ENCODE peak calls at places on chromosomes 16 and 17, in five cellular contexts. O is transverse colon, M is GM12878, N is suprapubic skin, P is upper lobe of left lung. B is an unnamed sample.

GRCh38 chr17:44386182-44386525 is 3.3 kb downstream of the ITGA2B start:
- DNase-seq in N (no peak), M (no peak), P (no peak), O (no peak), B (no peak)

GRCh38 chr16:21263640-21264211 is 14.4 kb downstream of the CRYM start:
- DNase-seq in M (peak), O (peak), N (no peak), P (no peak), B (no peak)

GRCh38 chr16:84514874-84515835 is 10.7 kb upstream of the MEAK7 start:
- DNase-seq in M (peak), P (peak), N (no peak), O (peak), B (no peak)

GRCh38 chr16:84663433-84664101 is 15.3 kb downstream of the KLHL36 start:
- DNase-seq in M (peak), P (no peak), O (no peak), N (no peak), B (no peak)

GRCh38 chr16:19437280-19437679 is 19.6 kb downstream of the TMC5 start:
- DNase-seq in N (no peak), O (no peak), M (no peak), P (no peak), B (no peak)

GRCh38 chr16:9845661-9846361 is 336.4 kb downstream of the GRIN2A start:
- DNase-seq in O (no peak), P (no peak), M (no peak), N (no peak), B (no peak)

GRCh38 chr17:61595418-61595817 is 4.4 kb upstream of the NACA2 start:
- DNase-seq in P (no peak), N (no peak), O (no peak), M (no peak), B (no peak)

GRCh38 chr16:57091200-57091989 is 988 bp upstream of the CPNE2 start:
- DNase-seq in M (no peak), N (no peak), O (peak), P (peak), B (peak)

GRCh38 chr17:80082403-80083135 is 18.8 kb upstream of the GAA start:
- DNase-seq in P (peak), N (no peak), O (peak), M (no peak), B (peak)

GRCh38 chr17:32771396-32771795 is 105.5 kb downstream of the MYO1D start:
- DNase-seq in N (no peak), O (no peak), P (no peak), M (no peak), B (no peak)

GRCh38 chr17:43381204-43381603 is 17.6 kb upstream of the ARL4D start:
- DNase-seq in M (no peak), O (no peak), P (no peak), N (no peak), B (no peak)

GRCh38 chr16:4317471-4318170 is 1.8 kb downstream of the GLIS2 start:
- DNase-seq in O (no peak), N (no peak), P (peak), M (no peak), B (peak)

GRCh38 chr16:82072313-82072712 is 37.3 kb downstream of the HSD17B2 start:
- DNase-seq in N (no peak), P (no peak), M (no peak), O (no peak), B (no peak)

GRCh38 chr16:88854306-88855111 is 2.2 kb downstream of the GALNS start:
- DNase-seq in P (peak), O (peak), N (no peak), M (no peak), B (no peak)

GRCh38 chr17:48510761-48511604 is 19.8 kb downstream of the HOXB1 start:
- DNase-seq in N (no peak), O (no peak), M (peak), P (no peak), B (no peak)

GRCh38 chr17:8941520-8941919 is 24.0 kb downstream of the PIK3R5 start:
- DNase-seq in N (peak), O (peak), M (no peak), P (no peak), B (no peak)

DNA sequence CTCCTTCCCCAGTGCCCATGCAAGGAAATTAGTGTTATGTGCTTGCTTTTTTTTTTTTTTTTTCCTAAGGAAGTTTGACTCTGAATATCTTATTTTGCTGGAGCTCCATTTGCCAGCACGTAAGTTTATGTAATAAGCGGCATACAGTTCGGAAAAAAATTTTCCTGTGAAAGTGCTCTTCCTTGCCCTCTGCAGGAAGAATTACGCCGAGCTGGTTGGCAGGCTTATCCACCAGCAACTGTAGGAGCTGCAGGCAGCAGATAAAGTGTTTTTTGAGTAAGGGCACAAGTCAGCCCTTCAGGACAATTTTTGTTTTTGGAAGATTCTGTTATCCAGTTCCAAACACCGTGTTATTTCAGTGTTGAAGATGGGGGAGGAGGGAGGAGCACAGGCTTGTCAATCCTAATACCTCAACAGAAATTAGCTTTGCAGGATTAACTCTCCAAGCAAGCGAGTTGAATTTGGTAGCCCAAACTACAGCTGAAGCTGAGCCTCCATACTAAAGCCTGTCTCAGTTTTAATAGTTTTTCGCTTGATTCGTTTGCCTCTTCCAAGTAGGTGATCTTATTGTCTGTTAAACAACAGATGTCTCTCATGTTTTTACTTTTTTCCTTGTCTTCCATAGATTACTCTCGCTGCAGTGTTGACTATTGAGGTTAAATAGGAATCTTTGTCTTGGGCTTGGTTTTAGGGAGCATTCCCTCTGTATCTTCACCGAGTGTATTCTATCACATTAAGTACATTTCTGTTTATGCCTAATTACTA is 1.1 kb downstream of the SPECC1 start:
- DNase-seq in P (peak), O (peak), N (no peak), M (no peak), B (no peak)
- TF ChIP-seq CTCF in P (no peak), O (peak), N (no peak), M (peak), B (no peak)

GRCh38 chr17:6548578-6549330 is 7.6 kb downstream of the PITPNM3 start:
- DNase-seq in N (no peak), P (peak), O (peak), M (peak), B (peak)
- TF ChIP-seq EP300 in N (no peak), P (no peak), O (no peak), M (no peak), B (no peak)

GRCh38 chr17:75059369-75060345 is 12.6 kb downstream of the KCTD2 start:
- DNase-seq in P (peak), N (no peak), M (no peak), O (no peak), B (peak)
- TF ChIP-seq CTCF in P (peak), N (no peak), M (no peak), O (peak), B (peak)

GRCh38 chr17:75779987-75780889 is 4.4 kb upstream of the UNK start:
- DNase-seq in O (no peak), M (no peak), P (no peak), N (no peak), B (no peak)

GRCh38 chr17:75778861-75779249 is 5.8 kb upstream of the UNK start:
- DNase-seq in P (peak), O (peak), M (no peak), N (no peak), B (no peak)

GRCh38 chr17:75777243-75777922 is 7.2 kb upstream of the UNK start:
- DNase-seq in M (no peak), P (no peak), O (no peak), N (peak), B (peak)

GRCh38 chr17:75776399-75777242 is 8.0 kb upstream of the UNK start:
- DNase-seq in P (no peak), M (no peak), O (no peak), N (peak), B (peak)

GRCh38 chr17:75779250-75779986 is 5.2 kb upstream of the UNK start:
- DNase-seq in N (peak), M (peak), O (peak), P (peak), B (peak)
- TF ChIP-seq EP300 in N (peak), M (peak), O (peak), P (peak), B (peak)

GRCh38 chr17:77107506-77108433 is 33.0 kb upstream of the SEC14L1 start:
- DNase-seq in M (peak), N (no peak), P (no peak), O (peak), B (no peak)

GRCh38 chr17:77110006-77110374 is 30.8 kb upstream of the SEC14L1 start:
- DNase-seq in N (no peak), P (no peak), O (no peak), M (peak), B (no peak)

GRCh38 chr17:77109159-77110005 is 31.4 kb upstream of the SEC14L1 start:
- DNase-seq in N (no peak), O (no peak), P (no peak), M (no peak), B (no peak)

GRCh38 chr17:77105706-77106105 is 35.1 kb upstream of the SEC14L1 start:
- DNase-seq in M (no peak), P (no peak), N (no peak), O (no peak), B (no peak)

DNA sequence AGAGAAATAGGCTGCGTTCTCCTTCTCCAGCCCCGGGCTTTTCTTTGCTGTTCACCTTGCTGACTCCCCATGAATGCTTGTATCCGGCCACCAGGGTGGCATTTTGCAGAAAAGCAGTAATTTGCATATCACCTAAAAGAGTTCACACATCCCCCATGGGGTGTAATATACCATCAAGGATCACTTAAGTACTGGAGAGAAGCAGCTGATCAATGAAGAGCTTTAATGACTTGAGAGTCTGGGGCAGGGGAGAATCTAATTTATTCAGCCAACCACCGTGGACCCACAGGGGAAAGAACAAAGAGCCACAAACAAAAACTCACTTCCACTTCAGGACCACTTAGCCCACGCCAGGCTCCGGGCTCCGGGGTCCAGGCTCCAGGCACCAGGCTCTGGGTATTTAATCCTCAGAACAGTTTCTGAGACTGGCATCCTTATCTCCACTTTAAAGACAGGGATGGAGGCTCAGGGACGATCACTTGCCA is 33.9 kb upstream of the SEC14L1 start:
- DNase-seq in M (peak), P (no peak), O (no peak), N (no peak), B (no peak)
- TF ChIP-seq CTCF in M (peak), P (no peak), O (no peak), N (no peak), B (no peak)

GRCh38 chr17:58492238-58493121 is 4.3 kb upstream of the HSF5 start:
- DNase-seq in O (no peak), N (no peak), M (no peak), P (no peak), B (no peak)
- TF ChIP-seq EP300 in O (no peak), N (no peak), M (no peak), P (no peak), B (no peak)

GRCh38 chr17:66860204-66860603 is 25.3 kb downstream of the CACNG5 start:
- DNase-seq in O (no peak), P (no peak), N (no peak), M (no peak), B (no peak)

GRCh38 chr17:66858182-66859083 is 23.5 kb downstream of the CACNG5 start:
- DNase-seq in M (no peak), N (no peak), P (no peak), O (no peak), B (no peak)

GRCh38 chr17:66850692-66851091 is 15.8 kb downstream of the CACNG5 start:
- DNase-seq in M (no peak), O (no peak), P (no peak), N (no peak), B (no peak)

GRCh38 chr17:66849851-66850580 is 15.1 kb downstream of the CACNG5 start:
- DNase-seq in O (no peak), P (no peak), M (no peak), N (no peak), B (no peak)

GRCh38 chr17:66855204-66855603 is 20.3 kb downstream of the CACNG5 start:
- DNase-seq in N (no peak), M (no peak), P (no peak), O (no peak), B (no peak)
- TF ChIP-seq CTCF in N (no peak), M (peak), P (no peak), O (peak), B (no peak)